ENCODE peak calls at places on chromosomes 7 and 10, in seven cellular contexts. One of them, this sample, is unnamed.

GRCh38 chr10:87961314-87961713 is 97.9 kb downstream of the PTEN start:
- DNase-seq in A549: peak; percentile 60
- DNase-seq in HCT116: no peak
- DNase-seq in body of pancreas: no peak
- DNase-seq in ovary: no peak
- DNase-seq in right lobe of liver: no peak
- DNase-seq in adrenal gland: no peak
- DNase-seq in this sample: no peak

GRCh38 chr7:28858206-28858605 is 99.9 kb downstream of the TRIL start:
- DNase-seq in A549: peak; percentile 12
- DNase-seq in HCT116: no peak
- DNase-seq in body of pancreas: no peak
- DNase-seq in ovary: no peak
- DNase-seq in right lobe of liver: no peak
- DNase-seq in adrenal gland: no peak
- DNase-seq in this sample: no peak

GRCh38 chr7:157977306-157977705 is 610.3 kb downstream of the PTPRN2 start:
- DNase-seq in A549: no peak
- DNase-seq in HCT116: no peak
- DNase-seq in body of pancreas: no peak
- DNase-seq in ovary: no peak
- DNase-seq in right lobe of liver: no peak
- DNase-seq in adrenal gland: no peak
- DNase-seq in this sample: peak; percentile 59

GRCh38 chr10:1426786-1427185 is 310.5 kb downstream of the ADARB2 start:
- DNase-seq in A549: no peak
- DNase-seq in HCT116: no peak
- DNase-seq in body of pancreas: no peak
- DNase-seq in ovary: no peak
- DNase-seq in right lobe of liver: no peak
- DNase-seq in adrenal gland: no peak
- DNase-seq in this sample: no peak

GRCh38 chr7:96314402-96315108 is 7.3 kb downstream of the SLC25A13 start:
- DNase-seq in A549: no peak
- DNase-seq in HCT116: no peak
- DNase-seq in body of pancreas: no peak
- DNase-seq in ovary: no peak
- DNase-seq in right lobe of liver: no peak
- DNase-seq in adrenal gland: no peak
- DNase-seq in this sample: no peak

GRCh38 chr7:33926535-33926934 is 21.2 kb downstream of the BMPER start:
- DNase-seq in A549: no peak
- DNase-seq in HCT116: no peak
- DNase-seq in body of pancreas: no peak
- DNase-seq in ovary: no peak
- DNase-seq in right lobe of liver: no peak
- DNase-seq in adrenal gland: peak; percentile 29
- DNase-seq in this sample: no peak

GRCh38 chr10:32244421-32245207 is 102.3 kb downstream of the EPC1 start:
- DNase-seq in A549: no peak
- DNase-seq in HCT116: no peak
- DNase-seq in body of pancreas: no peak
- DNase-seq in ovary: no peak
- DNase-seq in right lobe of liver: no peak
- DNase-seq in adrenal gland: no peak
- DNase-seq in this sample: no peak

GRCh38 chr7:132197772-132198171 is 378.5 kb downstream of the PLXNA4 start:
- DNase-seq in A549: no peak
- DNase-seq in HCT116: no peak
- DNase-seq in body of pancreas: no peak
- DNase-seq in ovary: no peak
- DNase-seq in right lobe of liver: no peak
- DNase-seq in adrenal gland: no peak
- DNase-seq in this sample: no peak

GRCh38 chr10:44822993-44823392 is 88.1 kb upstream of the TMEM72 start:
- DNase-seq in A549: no peak
- DNase-seq in HCT116: no peak
- DNase-seq in body of pancreas: no peak
- DNase-seq in ovary: no peak
- DNase-seq in right lobe of liver: no peak
- DNase-seq in adrenal gland: no peak
- DNase-seq in this sample: no peak

GRCh38 chr7:28466885-28467284 is 54.6 kb downstream of the CREB5 start:
- DNase-seq in A549: no peak
- DNase-seq in HCT116: no peak
- DNase-seq in body of pancreas: no peak
- DNase-seq in ovary: no peak
- DNase-seq in right lobe of liver: no peak
- DNase-seq in adrenal gland: no peak
- DNase-seq in this sample: no peak

GRCh38 chr10:120012566-120012965 is 120.0 kb downstream of the SEC23IP start:
- DNase-seq in A549: no peak
- DNase-seq in HCT116: no peak
- DNase-seq in body of pancreas: no peak
- DNase-seq in ovary: no peak
- DNase-seq in right lobe of liver: no peak
- DNase-seq in adrenal gland: no peak
- DNase-seq in this sample: no peak

GRCh38 chr7:44291066-44291732 is 34.2 kb downstream of the CAMK2B start:
- DNase-seq in A549: no peak
- DNase-seq in HCT116: no peak
- DNase-seq in body of pancreas: peak; percentile 54
- DNase-seq in ovary: peak; percentile 93
- DNase-seq in right lobe of liver: peak; percentile 70
- DNase-seq in adrenal gland: peak; percentile 37
- DNase-seq in this sample: peak; percentile 81

GRCh38 chr10:9895981-9896380 is 1121.7 kb upstream of the CELF2 start:
- DNase-seq in A549: no peak
- DNase-seq in HCT116: no peak
- DNase-seq in body of pancreas: no peak
- DNase-seq in ovary: no peak
- DNase-seq in right lobe of liver: no peak
- DNase-seq in adrenal gland: no peak
- DNase-seq in this sample: no peak

GRCh38 chr10:82778908-82779307 is 903.9 kb downstream of the NRG3 start:
- DNase-seq in A549: no peak
- DNase-seq in HCT116: no peak
- DNase-seq in body of pancreas: no peak
- DNase-seq in ovary: no peak
- DNase-seq in right lobe of liver: no peak
- DNase-seq in adrenal gland: no peak
- DNase-seq in this sample: no peak

GRCh38 chr10:86349474-86349873 is 17.1 kb downstream of the GRID1 start:
- DNase-seq in A549: peak; percentile 64
- DNase-seq in HCT116: peak; percentile 28
- DNase-seq in body of pancreas: no peak
- DNase-seq in ovary: no peak
- DNase-seq in right lobe of liver: peak; percentile 6
- DNase-seq in adrenal gland: no peak
- DNase-seq in this sample: peak; percentile 43

GRCh38 chr10:128306966-128307365 is 180.7 kb upstream of the MKI67 start:
- DNase-seq in A549: no peak
- DNase-seq in HCT116: no peak
- DNase-seq in body of pancreas: no peak
- DNase-seq in ovary: no peak
- DNase-seq in right lobe of liver: no peak
- DNase-seq in adrenal gland: no peak
- DNase-seq in this sample: no peak

GRCh38 chr7:65840446-65840845 is 32.4 kb upstream of the VKORC1L1 start:
- DNase-seq in A549: no peak
- DNase-seq in HCT116: peak; percentile 43
- DNase-seq in body of pancreas: no peak
- DNase-seq in ovary: no peak
- DNase-seq in right lobe of liver: peak; percentile 40
- DNase-seq in adrenal gland: no peak
- DNase-seq in this sample: no peak

GRCh38 chr10:58892039-58892665 is 284.3 kb upstream of the PHYHIPL start:
- DNase-seq in A549: no peak
- DNase-seq in HCT116: no peak
- DNase-seq in body of pancreas: no peak
- DNase-seq in ovary: peak; percentile 47
- DNase-seq in right lobe of liver: no peak
- DNase-seq in adrenal gland: no peak
- DNase-seq in this sample: no peak

GRCh38 chr10:3784510-3785250 is at the start of gene KLF6:
- DNase-seq in A549: peak; percentile 35
- DNase-seq in HCT116: no peak
- DNase-seq in body of pancreas: peak; percentile 67
- DNase-seq in ovary: peak; percentile 82
- DNase-seq in right lobe of liver: no peak
- DNase-seq in adrenal gland: peak; percentile 63
- DNase-seq in this sample: peak; percentile 93

GRCh38 chr10:3783721-3784432 is 1.1 kb downstream of the KLF6 start:
- DNase-seq in A549: peak; percentile 84
- DNase-seq in HCT116: no peak
- DNase-seq in body of pancreas: peak; percentile 80
- DNase-seq in ovary: peak; percentile 78
- DNase-seq in right lobe of liver: no peak
- DNase-seq in adrenal gland: peak; percentile 67
- DNase-seq in this sample: no peak

GRCh38 chr10:3782099-3782455 is 2.9 kb downstream of the KLF6 start:
- DNase-seq in A549: no peak
- DNase-seq in HCT116: no peak
- DNase-seq in body of pancreas: no peak
- DNase-seq in ovary: no peak
- DNase-seq in right lobe of liver: no peak
- DNase-seq in adrenal gland: no peak
- DNase-seq in this sample: no peak

GRCh38 chr10:3782456-3783312 is 2.3 kb downstream of the KLF6 start:
- DNase-seq in A549: peak; percentile 82
- DNase-seq in HCT116: no peak
- DNase-seq in body of pancreas: peak; percentile 86
- DNase-seq in ovary: peak; percentile 55
- DNase-seq in right lobe of liver: no peak
- DNase-seq in adrenal gland: peak; percentile 60
- DNase-seq in this sample: peak; percentile 89

GRCh38 chr10:3783313-3783689 is 1.7 kb downstream of the KLF6 start:
- DNase-seq in A549: peak; percentile 48
- DNase-seq in HCT116: no peak
- DNase-seq in body of pancreas: peak; percentile 70
- DNase-seq in ovary: peak; percentile 73
- DNase-seq in right lobe of liver: no peak
- DNase-seq in adrenal gland: peak; percentile 70
- DNase-seq in this sample: peak; percentile 91
- TF ChIP-seq POLR2A in A549: no peak
- TF ChIP-seq POLR2A in HCT116: no peak
- TF ChIP-seq POLR2A in body of pancreas: peak; percentile 71
- TF ChIP-seq POLR2A in ovary: peak; percentile 27
- TF ChIP-seq POLR2A in right lobe of liver: peak; percentile 52
- TF ChIP-seq POLR2A in adrenal gland: peak; percentile 70
- TF ChIP-seq POLR2A in this sample: peak; percentile 78

DNA sequence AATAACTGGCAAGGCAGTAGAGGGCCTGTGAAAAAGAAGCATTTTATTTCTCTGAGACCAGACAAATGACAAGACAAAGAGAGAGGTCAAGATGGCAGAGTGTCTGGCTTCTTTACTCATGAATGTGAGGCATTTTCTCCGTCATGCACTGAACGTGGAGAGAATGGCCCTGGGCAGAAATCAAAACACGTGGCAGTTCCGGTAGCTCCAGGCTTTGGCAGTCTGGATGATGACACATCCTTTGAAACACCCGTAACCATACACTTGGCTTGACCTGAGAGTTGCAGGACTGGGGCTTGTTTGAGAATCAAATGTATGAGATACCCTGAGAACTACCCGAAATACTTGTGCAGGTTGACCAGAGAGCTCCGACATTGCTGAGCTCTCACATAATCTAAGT is 537.6 kb downstream of the ACTR3B start:
- DNase-seq in A549: no peak
- DNase-seq in HCT116: no peak
- DNase-seq in body of pancreas: no peak
- DNase-seq in ovary: no peak
- DNase-seq in right lobe of liver: no peak
- DNase-seq in adrenal gland: no peak
- DNase-seq in this sample: no peak
- H3K27ac ChIP-seq in A549: no peak overlapping the region
- H3K27ac ChIP-seq in HCT116: no peak overlapping the region
- H3K27ac ChIP-seq in body of pancreas: no peak overlapping the region
- H3K27ac ChIP-seq in ovary: no peak overlapping the region
- H3K27ac ChIP-seq in right lobe of liver: no peak overlapping the region
- H3K27ac ChIP-seq in adrenal gland: no peak overlapping the region
- H3K27ac ChIP-seq in this sample: no peak overlapping the region

DNA sequence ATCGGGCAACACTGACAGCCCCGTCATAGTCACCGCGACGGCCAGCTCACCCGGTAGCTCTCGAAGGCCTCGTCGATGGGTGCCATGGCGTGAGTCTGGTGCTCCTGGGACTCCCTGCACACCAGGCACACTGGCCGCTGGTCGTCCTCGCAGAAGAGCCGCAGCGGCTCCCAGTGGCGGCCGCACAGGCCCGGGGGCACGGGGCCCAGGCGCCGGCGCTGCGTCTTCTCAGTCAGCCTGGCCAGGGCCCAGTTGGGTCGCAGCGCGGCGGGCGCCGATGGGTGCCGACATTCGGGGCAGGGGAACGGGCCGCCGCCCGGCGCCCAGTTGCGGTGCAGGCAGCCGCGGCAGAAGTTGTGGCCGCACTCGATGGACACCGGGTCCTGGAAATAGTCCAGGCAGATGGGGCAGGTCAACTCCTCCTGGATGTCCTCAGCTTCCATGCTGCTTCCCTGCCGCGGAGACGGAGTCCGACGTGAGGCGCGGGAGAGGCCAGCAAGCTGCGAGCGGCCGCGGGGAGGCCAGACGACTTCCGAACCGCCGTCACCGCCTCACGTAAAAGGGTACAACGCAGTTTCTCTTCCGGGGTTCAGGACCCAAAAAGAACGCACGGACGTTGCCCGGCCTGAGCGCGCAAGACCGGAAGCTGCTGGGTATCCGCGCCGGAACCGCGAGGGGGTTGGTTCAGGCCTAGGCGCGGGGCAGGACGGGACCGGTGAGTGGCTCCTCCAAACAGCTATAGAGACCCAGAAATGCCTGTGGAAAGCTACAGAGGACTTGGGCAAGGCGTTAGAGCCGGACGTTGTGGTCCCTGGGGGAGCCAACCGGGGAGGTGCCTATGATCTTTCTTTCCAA is at the start of gene TRIM4:
- DNase-seq in A549: peak; percentile 95
- DNase-seq in HCT116: peak; percentile 85
- DNase-seq in body of pancreas: peak; percentile 94
- DNase-seq in ovary: peak; percentile 93
- DNase-seq in right lobe of liver: peak; percentile 92
- DNase-seq in adrenal gland: peak; percentile 88
- DNase-seq in this sample: peak; percentile 97
- TF ChIP-seq POLR2A in A549: peak; percentile 72
- TF ChIP-seq POLR2A in HCT116: peak; percentile 37
- TF ChIP-seq POLR2A in body of pancreas: peak; percentile 94
- TF ChIP-seq POLR2A in ovary: peak; percentile 77
- TF ChIP-seq POLR2A in right lobe of liver: peak; percentile 92
- TF ChIP-seq POLR2A in adrenal gland: peak; percentile 95
- TF ChIP-seq POLR2A in this sample: peak; percentile 65

DNA sequence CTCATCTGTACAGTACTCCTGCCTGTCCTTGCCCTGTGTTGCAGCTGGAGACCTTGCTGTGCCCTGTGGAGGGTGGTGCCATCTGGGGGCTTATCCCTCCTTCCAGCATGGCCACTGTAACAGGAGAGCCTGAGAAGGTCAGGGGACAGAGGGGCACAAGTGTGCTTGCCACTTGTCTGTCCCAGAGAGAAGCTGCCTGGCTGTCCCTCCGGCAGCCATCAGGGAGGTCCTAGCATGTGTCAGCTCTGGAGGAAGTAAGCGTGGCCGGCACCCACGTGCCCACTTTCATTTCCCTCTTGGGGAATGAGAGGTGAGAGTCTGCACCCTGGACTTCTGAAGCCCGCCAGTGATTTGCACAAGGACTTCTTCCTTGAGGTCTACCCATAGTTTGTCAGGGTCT is 97.0 kb upstream of the PPIF start:
- DNase-seq in A549: no peak
- DNase-seq in HCT116: no peak
- DNase-seq in body of pancreas: peak; percentile 66
- DNase-seq in ovary: no peak
- DNase-seq in right lobe of liver: peak; percentile 63
- DNase-seq in adrenal gland: no peak
- DNase-seq in this sample: peak; percentile 96
- H3K27ac ChIP-seq in A549: no peak overlapping the region
- H3K27ac ChIP-seq in HCT116: no peak overlapping the region
- H3K27ac ChIP-seq in body of pancreas: peak overlapping the region; percentile 35
- H3K27ac ChIP-seq in ovary: no peak overlapping the region
- H3K27ac ChIP-seq in right lobe of liver: no peak overlapping the region
- H3K27ac ChIP-seq in adrenal gland: peak overlapping the region; percentile 88
- H3K27ac ChIP-seq in this sample: peak overlapping the region; percentile 93